ENCODE peak calls at places on chromosome 21, in nine cellular contexts. E, T, P, L, V, X, B, I and A are unnamed samples.
A peak's percentile ranks its signal among the peaks of the same experiment; 100 is the strongest.

GRCh38 chr21:25635310-25635709 is 3.7 kb upstream of the JAM2 start:
- DNase-seq in E (no peak), T (no peak), P (no peak), L (no peak), V (no peak), X (no peak), B (no peak), I (no peak), A (no peak)

GRCh38 chr21:39097335-39097861 is 85.9 kb downstream of the PSMG1 start:
- DNase-seq in E (no peak), T (no peak), P (no peak), L (no peak), V (no peak), X (peak; percentile 47), B (no peak), I (no peak), A (no peak)

GRCh38 chr21:39020751-39021474 is 162.3 kb downstream of the PSMG1 start:
- DNase-seq in E (peak; percentile 79), T (no peak), P (no peak), L (no peak), V (peak; percentile 86), X (no peak), B (no peak), I (peak; percentile 46), A (no peak)

GRCh38 chr21:43012596-43012995 is 38.2 kb downstream of the PKNOX1 start:
- DNase-seq in E (peak; percentile 48), T (no peak), P (no peak), L (no peak), V (no peak), X (no peak), B (no peak), I (no peak), A (no peak)

GRCh38 chr21:28928578-28929124 is 64.0 kb downstream of the LTN1 start:
- DNase-seq in E (no peak), T (no peak), P (no peak), L (no peak), V (peak; percentile 27), X (no peak), B (no peak), I (no peak), A (no peak)

GRCh38 chr21:28900481-28900880 is 92.2 kb downstream of the LTN1 start:
- DNase-seq in E (no peak), T (no peak), P (no peak), L (no peak), V (no peak), X (no peak), B (no peak), I (no peak), A (no peak)

GRCh38 chr21:31457675-31458074 is 113.6 kb upstream of the TIAM1 start:
- DNase-seq in E (no peak), T (no peak), P (no peak), L (peak; percentile 48), V (no peak), X (peak; percentile 19), B (no peak), I (no peak), A (no peak)

GRCh38 chr21:45973475-45974072 is 8.0 kb upstream of the COL6A1 start:
- DNase-seq in E (peak; percentile 94), T (peak; percentile 72), P (peak; percentile 71), L (peak; percentile 72), V (peak; percentile 93), X (peak; percentile 90), B (no peak), I (peak; percentile 94), A (peak; percentile 83)

GRCh38 chr21:16124397-16125130 is 394.8 kb downstream of the USP25 start:
- DNase-seq in E (peak; percentile 92), T (no peak), P (no peak), L (no peak), V (peak; percentile 91), X (no peak), B (no peak), I (peak; percentile 62), A (no peak)

GRCh38 chr21:36641346-36641745 is 57.6 kb upstream of the SIM2 start:
- DNase-seq in E (no peak), T (no peak), P (no peak), L (no peak), V (no peak), X (no peak), B (no peak), I (no peak), A (no peak)

GRCh38 chr21:29580886-29581285 is 282.2 kb downstream of the BACH1 start:
- DNase-seq in E (no peak), T (no peak), P (no peak), L (no peak), V (no peak), X (no peak), B (no peak), I (no peak), A (no peak)

GRCh38 chr21:15001773-15002647 is 62.8 kb downstream of the NRIP1 start:
- DNase-seq in E (no peak), T (no peak), P (no peak), L (no peak), V (no peak), X (no peak), B (no peak), I (no peak), A (no peak)

GRCh38 chr21:46634966-46635323 is 529 bp upstream of the PRMT2 start:
- DNase-seq in E (peak; percentile 92), T (peak; percentile 35), P (no peak), L (no peak), V (peak; percentile 92), X (peak; percentile 80), B (peak; percentile 71), I (peak; percentile 85), A (no peak)

GRCh38 chr21:46628868-46629267 is 6.6 kb upstream of the PRMT2 start:
- DNase-seq in E (no peak), T (no peak), P (no peak), L (no peak), V (no peak), X (no peak), B (no peak), I (no peak), A (no peak)

GRCh38 chr21:45985471-45986315 is 4.1 kb downstream of the COL6A1 start:
- DNase-seq in E (no peak), T (no peak), P (peak; percentile 38), L (no peak), V (no peak), X (no peak), B (no peak), I (peak; percentile 19), A (no peak)

GRCh38 chr21:46289655-46290178 is 3.6 kb downstream of the YBEY start:
- DNase-seq in E (no peak), T (no peak), P (no peak), L (no peak), V (no peak), X (no peak), B (no peak), I (no peak), A (no peak)

GRCh38 chr21:17590443-17590842 is 22.3 kb downstream of the BTG3 start:
- DNase-seq in E (peak; percentile 78), T (no peak), P (no peak), L (no peak), V (peak; percentile 91), X (no peak), B (no peak), I (no peak), A (no peak)

DNA sequence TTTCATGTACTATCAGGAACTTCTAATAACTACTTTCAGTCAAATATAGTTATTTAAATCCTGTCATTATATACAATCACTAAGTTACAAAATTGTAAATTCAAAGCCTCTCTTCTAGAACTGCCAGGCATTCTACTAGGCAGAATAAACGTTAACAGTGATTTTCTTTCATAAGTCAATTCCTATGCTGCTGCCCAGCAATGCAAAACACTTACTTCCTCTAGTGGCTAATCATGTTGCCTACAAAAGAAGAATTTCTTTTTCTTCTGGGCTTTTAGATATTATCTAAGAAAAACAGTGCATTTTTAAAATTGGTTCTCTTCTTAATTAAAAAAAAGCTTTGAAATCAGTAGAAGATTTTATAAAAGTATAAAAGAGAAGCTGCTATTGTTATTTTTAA is 509.8 kb upstream of the ADAMTS5 start:
- DNase-seq in E (peak; percentile 79), T (no peak), P (no peak), L (no peak), V (peak; percentile 67), X (peak; percentile 23), B (no peak), I (no peak), A (no peak)
- TF ChIP-seq CTCF in E (peak; percentile 75), T (no peak), P (peak; percentile 69), L (no peak), V (peak; percentile 64), X (peak; percentile 61), B (no peak), I (peak; percentile 52), A (peak; percentile 41)

GRCh38 chr21:35508389-35508888 is 459.3 kb upstream of the RUNX1 start:
- DNase-seq in E (peak; percentile 94), T (no peak), P (no peak), L (peak; percentile 56), V (peak; percentile 94), X (no peak), B (peak; percentile 96), I (no peak), A (peak; percentile 23)
- TF ChIP-seq CTCF in E (peak; percentile 69), T (no peak), P (no peak), L (peak; percentile 56), V (peak; percentile 64), X (peak; percentile 30), B (no peak), I (no peak), A (peak; percentile 34)

GRCh38 chr21:44909719-44910118 is 11.0 kb downstream of the ITGB2 start:
- DNase-seq in E (no peak), T (no peak), P (no peak), L (no peak), V (no peak), X (no peak), B (no peak), I (no peak), A (no peak)
- TF ChIP-seq CTCF in E (no peak), T (no peak), P (no peak), L (no peak), V (no peak), X (no peak), B (no peak), I (no peak), A (no peak)

DNA sequence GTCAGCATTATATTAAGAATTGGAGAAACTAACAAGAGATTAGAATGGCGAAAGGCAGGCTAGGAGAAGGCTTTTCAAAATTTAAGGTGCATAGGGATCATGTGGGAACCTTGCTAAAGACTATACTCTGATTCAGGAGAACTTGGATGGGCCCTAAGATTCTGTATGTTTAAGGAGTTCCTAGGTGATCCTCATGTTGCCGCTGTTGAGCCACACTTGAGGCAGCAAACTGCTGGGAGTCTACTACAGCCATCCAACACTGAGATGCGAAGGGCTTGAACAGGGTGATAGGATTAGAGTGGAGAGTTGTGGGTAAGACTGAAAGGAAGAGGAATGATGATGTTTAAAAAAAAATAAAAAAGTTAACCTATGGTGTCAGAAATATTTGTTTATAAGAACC is 1013.2 kb downstream of the MRPL39 start:
- DNase-seq in E (no peak), T (no peak), P (no peak), L (no peak), V (no peak), X (no peak), B (no peak), I (no peak), A (no peak)
- TF ChIP-seq CTCF in E (no peak), T (no peak), P (no peak), L (peak; percentile 31), V (no peak), X (no peak), B (no peak), I (no peak), A (no peak)